ENCODE peak calls at places on chromosome 17, in four cellular contexts. One of them, this sample, is unnamed.
A peak's percentile ranks its signal among the peaks of the same experiment; 100 is the strongest.

GRCh38 chr17:56771563-56771962 is 62.2 kb downstream of the C17orf67 start:
- DNase-seq in fibroblast of lung: no peak
- DNase-seq in upper lobe of right lung: no peak
- DNase-seq in type B pancreatic cell: no peak
- DNase-seq in this sample: no peak

GRCh38 chr17:75776399-75777242 is 8.0 kb upstream of the UNK start:
- DNase-seq in fibroblast of lung: no peak
- DNase-seq in upper lobe of right lung: peak; percentile 47
- DNase-seq in type B pancreatic cell: no peak
- DNase-seq in this sample: no peak

GRCh38 chr17:48954300-48954755 is 9.7 kb upstream of the SNF8 start:
- DNase-seq in fibroblast of lung: peak; percentile 46
- DNase-seq in upper lobe of right lung: no peak
- DNase-seq in type B pancreatic cell: no peak
- DNase-seq in this sample: no peak

GRCh38 chr17:76307299-76307965 is 644 bp downstream of the QRICH2 start:
- DNase-seq in fibroblast of lung: no peak
- DNase-seq in upper lobe of right lung: peak; percentile 55
- DNase-seq in type B pancreatic cell: no peak
- DNase-seq in this sample: no peak

GRCh38 chr17:42386784-42387183 is 1.5 kb downstream of the STAT3 start:
- DNase-seq in fibroblast of lung: no peak
- DNase-seq in upper lobe of right lung: no peak
- DNase-seq in type B pancreatic cell: no peak
- DNase-seq in this sample: no peak

GRCh38 chr17:56440391-56440790 is 153.1 kb upstream of the NOG start:
- DNase-seq in fibroblast of lung: peak; percentile 54
- DNase-seq in upper lobe of right lung: no peak
- DNase-seq in type B pancreatic cell: no peak
- DNase-seq in this sample: no peak

GRCh38 chr17:55726440-55726839 is 3.8 kb upstream of the TMEM100 start:
- DNase-seq in fibroblast of lung: peak; percentile 93
- DNase-seq in upper lobe of right lung: no peak
- DNase-seq in type B pancreatic cell: no peak
- DNase-seq in this sample: peak; percentile 91

GRCh38 chr17:81130385-81131288 is 34.7 kb upstream of the PVALEF start:
- DNase-seq in fibroblast of lung: no peak
- DNase-seq in upper lobe of right lung: peak; percentile 79
- DNase-seq in type B pancreatic cell: no peak
- DNase-seq in this sample: no peak

GRCh38 chr17:83182620-83183063 is 103.2 kb downstream of the METRNL start:
- DNase-seq in fibroblast of lung: no peak
- DNase-seq in upper lobe of right lung: no peak
- DNase-seq in type B pancreatic cell: peak; percentile 65
- DNase-seq in this sample: no peak

GRCh38 chr17:66951605-66951953 is 12.9 kb upstream of the CACNG4 start:
- DNase-seq in fibroblast of lung: no peak
- DNase-seq in upper lobe of right lung: no peak
- DNase-seq in type B pancreatic cell: no peak
- DNase-seq in this sample: no peak

GRCh38 chr17:78416791-78417530 is 38.5 kb downstream of the PGS1 start:
- DNase-seq in fibroblast of lung: no peak
- DNase-seq in upper lobe of right lung: no peak
- DNase-seq in type B pancreatic cell: no peak
- DNase-seq in this sample: no peak

GRCh38 chr17:72863511-72864175 is 228.8 kb downstream of the SLC39A11 start:
- DNase-seq in fibroblast of lung: no peak
- DNase-seq in upper lobe of right lung: no peak
- DNase-seq in type B pancreatic cell: no peak
- DNase-seq in this sample: no peak

GRCh38 chr17:45132302-45132568 is at the start of gene PLCD3:
- DNase-seq in fibroblast of lung: no peak
- DNase-seq in upper lobe of right lung: no peak
- DNase-seq in type B pancreatic cell: no peak
- DNase-seq in this sample: no peak

GRCh38 chr17:18182978-18183333 is 672 bp upstream of the ALKBH5 start:
- DNase-seq in fibroblast of lung: peak; percentile 80
- DNase-seq in upper lobe of right lung: peak; percentile 96
- DNase-seq in type B pancreatic cell: peak; percentile 87
- DNase-seq in this sample: peak; percentile 29

GRCh38 chr17:18184143-18185007 is 747 bp downstream of the ALKBH5 start:
- DNase-seq in fibroblast of lung: peak; percentile 48
- DNase-seq in upper lobe of right lung: peak; percentile 81
- DNase-seq in type B pancreatic cell: no peak
- DNase-seq in this sample: no peak

GRCh38 chr17:18182190-18182977 is 1.2 kb upstream of the ALKBH5 start:
- DNase-seq in fibroblast of lung: no peak
- DNase-seq in upper lobe of right lung: no peak
- DNase-seq in type B pancreatic cell: no peak
- DNase-seq in this sample: no peak

GRCh38 chr17:18185391-18185790 is 1.8 kb downstream of the ALKBH5 start:
- DNase-seq in fibroblast of lung: peak; percentile 58
- DNase-seq in upper lobe of right lung: no peak
- DNase-seq in type B pancreatic cell: no peak
- DNase-seq in this sample: no peak

GRCh38 chr17:18183334-18184142 is at the start of gene ALKBH5:
- DNase-seq in fibroblast of lung: peak; percentile 100
- DNase-seq in upper lobe of right lung: peak; percentile 97
- DNase-seq in type B pancreatic cell: peak; percentile 99
- DNase-seq in this sample: peak; percentile 99
- TF ChIP-seq CTCF in fibroblast of lung: peak; percentile 29
- TF ChIP-seq CTCF in upper lobe of right lung: peak; percentile 33
- TF ChIP-seq CTCF in type B pancreatic cell: peak; percentile 67
- TF ChIP-seq CTCF in this sample: peak; percentile 23

GRCh38 chr17:74754832-74755231 is 6.4 kb downstream of the NHERF1 start:
- DNase-seq in fibroblast of lung: no peak
- DNase-seq in upper lobe of right lung: no peak
- DNase-seq in type B pancreatic cell: no peak
- DNase-seq in this sample: no peak
- TF ChIP-seq CTCF in fibroblast of lung: no peak
- TF ChIP-seq CTCF in upper lobe of right lung: no peak
- TF ChIP-seq CTCF in type B pancreatic cell: no peak
- TF ChIP-seq CTCF in this sample: no peak

GRCh38 chr17:58141505-58141904 is 6.7 kb upstream of the OR4D1 start:
- DNase-seq in fibroblast of lung: no peak
- DNase-seq in upper lobe of right lung: no peak
- DNase-seq in type B pancreatic cell: no peak
- DNase-seq in this sample: no peak

GRCh38 chr17:58136669-58137279 is 11.4 kb upstream of the OR4D1 start:
- DNase-seq in fibroblast of lung: no peak
- DNase-seq in upper lobe of right lung: no peak
- DNase-seq in type B pancreatic cell: no peak
- DNase-seq in this sample: no peak
- TF ChIP-seq CTCF in fibroblast of lung: peak; percentile 44
- TF ChIP-seq CTCF in upper lobe of right lung: peak; percentile 24
- TF ChIP-seq CTCF in type B pancreatic cell: peak; percentile 61
- TF ChIP-seq CTCF in this sample: peak; percentile 48

GRCh38 chr17:28916302-28916934 is 13.5 kb upstream of the DHRS13 start:
- DNase-seq in fibroblast of lung: peak; percentile 25
- DNase-seq in upper lobe of right lung: peak; percentile 69
- DNase-seq in type B pancreatic cell: no peak
- DNase-seq in this sample: peak; percentile 31
- TF ChIP-seq CTCF in fibroblast of lung: peak; percentile 65
- TF ChIP-seq CTCF in upper lobe of right lung: peak; percentile 72
- TF ChIP-seq CTCF in type B pancreatic cell: peak; percentile 84
- TF ChIP-seq CTCF in this sample: peak; percentile 61

DNA sequence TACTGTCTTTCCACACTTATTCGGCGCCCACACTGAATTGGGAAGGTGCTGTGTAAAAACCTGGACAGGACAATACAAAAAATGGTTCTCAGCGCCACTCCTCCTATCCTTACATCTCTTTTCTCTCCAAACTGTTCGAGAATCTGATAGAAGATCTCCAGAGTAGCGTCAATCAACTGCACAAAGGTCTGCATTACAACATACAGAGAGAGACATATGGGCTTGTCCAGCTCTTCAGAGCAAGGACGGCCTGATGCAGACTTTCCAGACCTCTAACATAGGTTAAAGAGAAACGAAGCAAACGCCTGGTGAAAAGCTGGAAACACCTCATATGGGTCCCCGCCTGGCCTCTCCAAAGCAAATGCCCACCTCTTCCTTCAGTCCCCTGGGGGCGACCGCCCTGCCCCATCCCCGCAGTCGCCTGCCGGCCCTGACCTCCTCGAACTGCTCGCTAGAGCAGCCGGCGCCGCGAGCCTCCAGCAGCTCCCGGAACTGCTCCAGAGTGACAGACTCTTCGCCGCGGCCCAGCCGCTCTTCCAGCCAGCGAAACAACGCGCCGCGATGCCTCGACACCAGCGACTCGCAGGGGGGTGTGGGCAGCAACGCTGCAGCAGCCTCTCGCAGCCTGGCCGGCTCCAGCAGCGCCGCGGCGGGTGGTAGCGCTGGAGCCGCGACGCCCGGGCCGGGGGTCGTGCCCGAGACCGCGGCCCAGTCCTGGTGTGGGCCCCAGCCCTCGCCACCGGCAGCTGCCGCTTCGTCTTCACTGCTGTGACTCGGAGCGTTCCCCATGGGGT is 526 bp downstream of the ZZEF1 start:
- DNase-seq in fibroblast of lung: peak; percentile 34
- DNase-seq in upper lobe of right lung: peak; percentile 77
- DNase-seq in type B pancreatic cell: no peak
- DNase-seq in this sample: no peak
- TF ChIP-seq CTCF in fibroblast of lung: no peak
- TF ChIP-seq CTCF in upper lobe of right lung: no peak
- TF ChIP-seq CTCF in type B pancreatic cell: no peak
- TF ChIP-seq CTCF in this sample: no peak

GRCh38 chr17:2040942-2041560 is 771 bp upstream of the OVCA2 start:
- DNase-seq in fibroblast of lung: no peak
- DNase-seq in upper lobe of right lung: no peak
- DNase-seq in type B pancreatic cell: no peak
- DNase-seq in this sample: no peak

GRCh38 chr17:2044263-2044894 is 2.6 kb downstream of the OVCA2 start:
- DNase-seq in fibroblast of lung: no peak
- DNase-seq in upper lobe of right lung: no peak
- DNase-seq in type B pancreatic cell: no peak
- DNase-seq in this sample: no peak

GRCh38 chr17:2043785-2044184 is 2.0 kb downstream of the OVCA2 start:
- DNase-seq in fibroblast of lung: peak; percentile 82
- DNase-seq in upper lobe of right lung: no peak
- DNase-seq in type B pancreatic cell: no peak
- DNase-seq in this sample: no peak

GRCh38 chr17:2041561-2042354 is at the start of gene OVCA2:
- DNase-seq in fibroblast of lung: peak; percentile 91
- DNase-seq in upper lobe of right lung: peak; percentile 97
- DNase-seq in type B pancreatic cell: peak; percentile 98
- DNase-seq in this sample: peak; percentile 86

GRCh38 chr17:2042355-2042929 is 620 bp downstream of the OVCA2 start:
- DNase-seq in fibroblast of lung: no peak
- DNase-seq in upper lobe of right lung: no peak
- DNase-seq in type B pancreatic cell: no peak
- DNase-seq in this sample: no peak
- TF ChIP-seq CTCF in fibroblast of lung: peak; percentile 46
- TF ChIP-seq CTCF in upper lobe of right lung: no peak
- TF ChIP-seq CTCF in type B pancreatic cell: peak; percentile 40
- TF ChIP-seq CTCF in this sample: peak; percentile 70

DNA sequence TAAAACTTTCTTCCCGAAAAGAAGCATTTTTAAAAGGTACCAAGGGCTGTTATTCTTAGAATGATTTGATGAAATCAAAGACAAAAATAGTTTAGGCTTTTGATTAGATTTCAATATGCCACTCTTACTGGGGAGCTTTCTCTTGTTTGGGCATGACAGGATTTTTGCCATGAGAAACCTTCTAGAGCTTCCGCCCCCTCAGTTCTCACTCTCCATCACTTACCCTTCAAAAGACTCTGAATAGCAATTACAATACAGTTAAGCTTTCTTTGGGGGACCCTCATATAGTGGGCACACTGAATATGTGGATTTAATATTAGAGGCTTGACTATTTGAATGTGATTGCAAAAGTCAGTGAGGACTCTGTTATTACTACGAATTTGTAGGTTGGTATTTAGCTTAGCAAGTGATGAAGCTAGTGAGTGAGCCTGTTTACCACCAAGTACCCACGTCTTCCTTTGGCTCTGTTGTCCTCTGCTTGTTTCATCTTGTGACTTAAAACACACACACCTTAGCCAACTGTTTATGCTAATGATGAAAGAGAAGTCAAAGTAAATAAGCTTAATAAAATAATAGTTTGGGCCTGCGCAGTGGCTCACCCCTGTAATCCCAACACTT is 158.7 kb upstream of the TBX2 start:
- DNase-seq in fibroblast of lung: no peak
- DNase-seq in upper lobe of right lung: no peak
- DNase-seq in type B pancreatic cell: no peak
- DNase-seq in this sample: no peak
- TF ChIP-seq CTCF in fibroblast of lung: no peak
- TF ChIP-seq CTCF in upper lobe of right lung: no peak
- TF ChIP-seq CTCF in type B pancreatic cell: no peak
- TF ChIP-seq CTCF in this sample: no peak

DNA sequence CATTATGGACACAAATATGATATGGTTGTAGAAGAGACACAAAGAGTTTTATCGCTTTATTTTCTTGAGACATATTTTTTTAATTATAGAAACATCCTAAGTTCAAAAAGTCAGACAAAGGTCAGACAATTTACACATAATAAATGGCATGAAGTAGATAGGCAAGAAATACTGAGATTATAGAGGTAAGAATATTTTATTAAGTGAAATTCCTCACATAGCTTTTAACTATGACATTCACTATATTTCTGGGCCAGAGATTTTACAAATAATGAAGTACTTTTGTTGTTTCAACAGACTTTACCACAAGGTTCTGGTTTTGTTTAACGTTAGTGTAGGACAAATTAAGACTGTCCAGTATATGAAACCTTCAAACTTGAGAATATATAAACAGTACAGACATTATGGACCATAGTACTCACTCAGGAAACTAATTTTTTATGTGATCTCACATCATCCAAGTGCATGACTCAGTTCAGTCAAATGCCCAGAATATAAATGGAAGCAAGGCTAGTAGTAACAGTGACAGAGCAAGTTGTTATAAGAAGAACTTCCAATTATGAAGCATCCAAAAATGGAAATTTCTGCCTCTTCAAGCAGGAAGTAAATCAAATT is 394.8 kb downstream of the KCNJ2 start:
- DNase-seq in fibroblast of lung: peak; percentile 55
- DNase-seq in upper lobe of right lung: no peak
- DNase-seq in type B pancreatic cell: no peak
- DNase-seq in this sample: no peak
- TF ChIP-seq CTCF in fibroblast of lung: no peak
- TF ChIP-seq CTCF in upper lobe of right lung: no peak
- TF ChIP-seq CTCF in type B pancreatic cell: no peak
- TF ChIP-seq CTCF in this sample: no peak

GRCh38 chr17:2399572-2400473 is 1.0 kb downstream of the MNT start:
- DNase-seq in fibroblast of lung: peak; percentile 92
- DNase-seq in upper lobe of right lung: peak; percentile 99
- DNase-seq in type B pancreatic cell: peak; percentile 97
- DNase-seq in this sample: peak; percentile 76

GRCh38 chr17:2400474-2400866 is 390 bp downstream of the MNT start:
- DNase-seq in fibroblast of lung: peak; percentile 47
- DNase-seq in upper lobe of right lung: peak; percentile 89
- DNase-seq in type B pancreatic cell: no peak
- DNase-seq in this sample: no peak

GRCh38 chr17:2401426-2402221 is 764 bp upstream of the MNT start:
- DNase-seq in fibroblast of lung: peak; percentile 100
- DNase-seq in upper lobe of right lung: peak; percentile 100
- DNase-seq in type B pancreatic cell: peak; percentile 100
- DNase-seq in this sample: peak; percentile 99

GRCh38 chr17:2402517-2402916 is 1.7 kb upstream of the MNT start:
- DNase-seq in fibroblast of lung: no peak
- DNase-seq in upper lobe of right lung: no peak
- DNase-seq in type B pancreatic cell: no peak
- DNase-seq in this sample: no peak

GRCh38 chr17:2400877-2401425 is at the start of gene MNT:
- DNase-seq in fibroblast of lung: peak; percentile 93
- DNase-seq in upper lobe of right lung: peak; percentile 97
- DNase-seq in type B pancreatic cell: peak; percentile 97
- DNase-seq in this sample: peak; percentile 83
- TF ChIP-seq CTCF in fibroblast of lung: no peak
- TF ChIP-seq CTCF in upper lobe of right lung: peak; percentile 14
- TF ChIP-seq CTCF in type B pancreatic cell: peak; percentile 23
- TF ChIP-seq CTCF in this sample: no peak